ENCODE peak calls at places on chromosome 5, in six cellular contexts. A is SK-N-SH, C is GM12878, L is A549, P is K562, S is HepG2. U is an unnamed sample.

GRCh38 chr5:64784451-64785025 is 15.8 kb downstream of the CWC27 start:
- DNase-seq in C (peak; percentile 26), S (peak; percentile 71), L (peak; percentile 12), P (peak; percentile 33), A (peak; percentile 22), U (peak; percentile 86)

GRCh38 chr5:177300236-177300880 is 3.2 kb downstream of the RAB24 start:
- DNase-seq in A (no peak), C (peak; percentile 77), L (no peak), P (peak; percentile 57), S (no peak), U (peak; percentile 80)

GRCh38 chr5:137866541-137867388 is 895 bp upstream of the MYOT start:
- DNase-seq in S (no peak), A (no peak), P (no peak), L (no peak), C (no peak), U (no peak)

GRCh38 chr5:523658-524441 is 399 bp downstream of the SLC9A3 start:
- DNase-seq in A (no peak), C (no peak), L (no peak), P (no peak), S (no peak), U (no peak)

GRCh38 chr5:56326770-56327169 is 93.6 kb upstream of the ANKRD55 start:
- DNase-seq in C (no peak), L (no peak), S (no peak), P (no peak), A (no peak), U (no peak)

GRCh38 chr5:140319833-140320232 is 16.9 kb upstream of the PFDN1 start:
- DNase-seq in A (no peak), P (no peak), S (no peak), L (no peak), C (no peak), U (no peak)

GRCh38 chr5:161312882-161313281 is 233.6 kb downstream of the GABRB2 start:
- DNase-seq in C (no peak), P (no peak), A (no peak), S (no peak), L (no peak), U (no peak)

GRCh38 chr5:157455057-157455456 is 5.0 kb upstream of the NIPAL4 start:
- DNase-seq in S (no peak), P (no peak), A (no peak), L (no peak), C (no peak), U (no peak)

GRCh38 chr5:170225326-170226137 is 7.3 kb upstream of the C5orf58 start:
- DNase-seq in P (peak; percentile 68), A (peak; percentile 70), C (peak; percentile 4), S (peak; percentile 23), L (peak; percentile 68), U (peak; percentile 39)

GRCh38 chr5:135426102-135427082 is 20.8 kb downstream of the DCANP1 start:
- DNase-seq in A (peak; percentile 69), L (peak; percentile 65), P (peak; percentile 59), C (peak; percentile 12), S (peak; percentile 66), U (peak; percentile 61)

GRCh38 chr5:37873988-37874387 is 34.1 kb upstream of the GDNF start:
- DNase-seq in C (no peak), A (no peak), P (no peak), L (no peak), S (no peak), U (no peak)

GRCh38 chr5:106780355-106780754 is 890.4 kb downstream of the EFNA5 start:
- DNase-seq in A (no peak), P (no peak), C (no peak), S (no peak), L (no peak), U (no peak)

GRCh38 chr5:115601709-115602584 is at the start of gene TICAM2:
- DNase-seq in L (peak; percentile 52), S (no peak), C (peak; percentile 77), P (peak; percentile 47), A (peak; percentile 40), U (peak; percentile 67)

GRCh38 chr5:157870837-157871834 is 12.2 kb upstream of the CLINT1 start:
- DNase-seq in C (no peak), L (peak; percentile 76), A (no peak), S (peak; percentile 20), P (no peak), U (peak; percentile 54)

GRCh38 chr5:113283558-113283957 is 151.2 kb downstream of the TSSK1B start:
- DNase-seq in A (no peak), S (no peak), L (no peak), P (no peak), C (no peak), U (no peak)

GRCh38 chr5:2756211-2756746 is 4.8 kb upstream of the IRX2 start:
- DNase-seq in C (no peak), S (no peak), L (peak; percentile 43), P (no peak), A (no peak), U (peak; percentile 9)

GRCh38 chr5:118174671-118175070 is 813.7 kb downstream of the DTWD2 start:
- DNase-seq in A (no peak), C (no peak), L (no peak), P (no peak), S (no peak), U (no peak)

GRCh38 chr5:55387865-55388264 is 80.1 kb downstream of the MTREX start:
- DNase-seq in P (no peak), S (no peak), A (no peak), L (no peak), C (no peak), U (no peak)

GRCh38 chr5:1762121-1762877 is 37.3 kb downstream of the MRPL36 start:
- DNase-seq in S (no peak), A (no peak), C (no peak), P (no peak), L (no peak), U (no peak)

DNA sequence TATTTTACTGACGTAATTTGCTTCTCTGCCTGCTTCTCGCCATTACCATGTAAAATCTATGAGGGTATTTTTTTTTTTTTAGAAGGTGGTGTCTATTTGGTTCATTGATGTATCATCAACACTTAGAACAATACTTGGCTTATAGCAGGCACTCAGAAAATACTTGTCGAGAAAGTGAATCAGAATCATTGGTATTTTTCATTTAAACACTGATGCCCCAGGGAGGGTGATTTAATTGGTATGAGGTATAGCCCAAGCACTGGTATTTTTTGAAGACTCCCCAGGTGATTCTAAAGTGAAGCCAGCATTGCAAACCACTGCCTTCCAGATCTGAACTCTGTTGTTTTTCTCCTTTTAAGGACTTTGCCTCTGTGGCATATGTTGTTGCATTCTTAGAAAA is 16.6 kb downstream of the PDZD2 start:
- DNase-seq in A (no peak), C (no peak), S (no peak), L (no peak), P (no peak), U (no peak)
- TF ChIP-seq SMC3 in A (no peak), C (no peak), S (no peak), L (no peak), P (no peak), U (no peak)

GRCh38 chr5:39518516-39518915 is 93.7 kb upstream of the DAB2 start:
- DNase-seq in S (no peak), P (no peak), A (no peak), C (no peak), L (no peak), U (peak; percentile 85)
- TF ChIP-seq SMC3 in S (no peak), P (no peak), A (no peak), C (no peak), L (no peak), U (no peak)

DNA sequence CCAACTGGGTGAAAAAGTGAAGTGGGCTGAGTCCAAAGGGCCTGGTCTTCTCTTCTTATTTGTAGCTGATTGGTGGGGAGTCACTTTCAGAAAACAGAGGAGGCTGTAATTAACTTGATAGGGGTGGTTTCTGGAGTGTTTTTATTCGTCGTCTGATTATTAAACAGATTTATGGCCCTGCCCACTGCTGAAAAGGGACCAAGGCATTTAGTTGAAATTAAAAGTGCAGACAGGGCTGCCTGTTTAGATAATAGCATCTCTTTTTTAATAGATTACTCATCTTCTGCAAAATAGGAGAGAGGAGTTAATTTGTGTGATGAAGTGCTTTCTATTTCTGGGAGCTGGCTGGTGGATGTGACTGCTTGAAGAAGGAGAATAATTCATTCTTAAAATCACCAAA is 81.0 kb upstream of the SAP30L start:
- DNase-seq in L (no peak), P (no peak), A (no peak), S (no peak), C (no peak), U (no peak)
- TF ChIP-seq SMC3 in L (no peak), P (no peak), A (no peak), S (no peak), C (no peak), U (no peak)

GRCh38 chr5:78923622-78923970 is 61.5 kb downstream of the ARSB start:
- DNase-seq in A (no peak), L (no peak), S (no peak), P (no peak), C (no peak), U (no peak)

GRCh38 chr5:78927657-78928282 is 57.3 kb downstream of the ARSB start:
- DNase-seq in S (peak; percentile 62), A (no peak), L (peak; percentile 18), P (no peak), C (no peak), U (peak; percentile 84)

GRCh38 chr5:78920604-78921003 is 64.5 kb downstream of the ARSB start:
- DNase-seq in C (no peak), L (no peak), S (no peak), A (peak; percentile 37), P (no peak), U (peak; percentile 71)

GRCh38 chr5:78925102-78925876 is 59.8 kb downstream of the ARSB start:
- DNase-seq in L (no peak), A (no peak), P (no peak), C (no peak), S (no peak), U (no peak)

GRCh38 chr5:78922879-78923621 is 62.1 kb downstream of the ARSB start:
- DNase-seq in C (no peak), P (no peak), A (no peak), S (no peak), L (no peak), U (no peak)
- TF ChIP-seq SMC3 in C (no peak), P (no peak), A (no peak), S (no peak), L (no peak), U (no peak)

GRCh38 chr5:100520348-100520747 is 14.8 kb upstream of the FAM174A start:
- DNase-seq in C (no peak), S (no peak), A (no peak), P (no peak), L (no peak), U (no peak)

GRCh38 chr5:100516285-100516684 is 18.9 kb upstream of the FAM174A start:
- DNase-seq in A (no peak), L (no peak), P (no peak), C (peak; percentile 25), S (no peak), U (no peak)

GRCh38 chr5:100519075-100519474 is 16.1 kb upstream of the FAM174A start:
- DNase-seq in C (no peak), A (no peak), P (no peak), L (no peak), S (no peak), U (no peak)

GRCh38 chr5:100518377-100518776 is 16.8 kb upstream of the FAM174A start:
- DNase-seq in L (no peak), A (no peak), S (no peak), C (no peak), P (no peak), U (no peak)

GRCh38 chr5:100517301-100517974 is 17.7 kb upstream of the FAM174A start:
- DNase-seq in P (no peak), L (no peak), C (no peak), A (no peak), S (no peak), U (no peak)
- TF ChIP-seq SMC3 in P (no peak), L (no peak), C (no peak), A (no peak), S (no peak), U (no peak)

U was measured in IMR-90.